ENCODE peak calls at places on chromosomes 6 and 20, in ten cellular contexts. One of them, this sample, is unnamed.

GRCh38 chr6:105179244-105180065 is at the start of gene POPDC3:
- DNase-seq in stimulated activated CD4-positive, alpha-beta T cell treated with anti-CD3 and anti-CD28 coated beads, Interleukin-15, amount 100 ng/mL, for 1 hour: no peak
- DNase-seq in neural crest cell: peak
- DNase-seq in GF-D8: no peak
- DNase-seq in H54: no peak
- DNase-seq in dorsolateral prefrontal cortex: no peak
- DNase-seq in activated naive CD4-positive, alpha-beta T cell treated with anti-CD3 and anti-CD28 coated beads, Interleukin-2, amount 10 ng/mL, durations not matched to agents 7 days and 5 days: no peak
- DNase-seq in T-helper 9 cell: no peak
- DNase-seq in A549: peak
- DNase-seq in COR-L47: peak
- DNase-seq in this sample: no peak

GRCh38 chr6:13765570-13765969 is 48.8 kb downstream of the MCUR1 start:
- DNase-seq in COR-L47: no peak
- DNase-seq in GF-D8: no peak
- DNase-seq in stimulated activated CD4-positive, alpha-beta T cell treated with anti-CD3 and anti-CD28 coated beads, Interleukin-15, amount 100 ng/mL, for 1 hour: no peak
- DNase-seq in dorsolateral prefrontal cortex: no peak
- DNase-seq in H54: no peak
- DNase-seq in neural crest cell: no peak
- DNase-seq in T-helper 9 cell: no peak
- DNase-seq in activated naive CD4-positive, alpha-beta T cell treated with anti-CD3 and anti-CD28 coated beads, Interleukin-2, amount 10 ng/mL, durations not matched to agents 7 days and 5 days: no peak
- DNase-seq in A549: no peak
- DNase-seq in this sample: no peak

GRCh38 chr20:18705906-18706305 is 107.7 kb upstream of the SCP2D1 start:
- DNase-seq in COR-L47: peak
- DNase-seq in dorsolateral prefrontal cortex: no peak
- DNase-seq in T-helper 9 cell: no peak
- DNase-seq in stimulated activated CD4-positive, alpha-beta T cell treated with anti-CD3 and anti-CD28 coated beads, Interleukin-15, amount 100 ng/mL, for 1 hour: no peak
- DNase-seq in activated naive CD4-positive, alpha-beta T cell treated with anti-CD3 and anti-CD28 coated beads, Interleukin-2, amount 10 ng/mL, durations not matched to agents 7 days and 5 days: no peak
- DNase-seq in GF-D8: no peak
- DNase-seq in neural crest cell: no peak
- DNase-seq in A549: no peak
- DNase-seq in H54: no peak
- DNase-seq in this sample: no peak

GRCh38 chr20:45343867-45344721 is 4.1 kb downstream of the SDC4 start:
- DNase-seq in dorsolateral prefrontal cortex: no peak
- DNase-seq in stimulated activated CD4-positive, alpha-beta T cell treated with anti-CD3 and anti-CD28 coated beads, Interleukin-15, amount 100 ng/mL, for 1 hour: no peak
- DNase-seq in COR-L47: no peak
- DNase-seq in neural crest cell: no peak
- DNase-seq in H54: peak
- DNase-seq in A549: no peak
- DNase-seq in activated naive CD4-positive, alpha-beta T cell treated with anti-CD3 and anti-CD28 coated beads, Interleukin-2, amount 10 ng/mL, durations not matched to agents 7 days and 5 days: no peak
- DNase-seq in GF-D8: no peak
- DNase-seq in T-helper 9 cell: no peak
- DNase-seq in this sample: no peak

GRCh38 chr20:4151991-4152695 is 136.8 kb upstream of the RNF24 start:
- DNase-seq in H54: no peak
- DNase-seq in A549: no peak
- DNase-seq in stimulated activated CD4-positive, alpha-beta T cell treated with anti-CD3 and anti-CD28 coated beads, Interleukin-15, amount 100 ng/mL, for 1 hour: no peak
- DNase-seq in GF-D8: no peak
- DNase-seq in dorsolateral prefrontal cortex: no peak
- DNase-seq in T-helper 9 cell: no peak
- DNase-seq in neural crest cell: no peak
- DNase-seq in COR-L47: no peak
- DNase-seq in activated naive CD4-positive, alpha-beta T cell treated with anti-CD3 and anti-CD28 coated beads, Interleukin-2, amount 10 ng/mL, durations not matched to agents 7 days and 5 days: no peak
- DNase-seq in this sample: no peak

GRCh38 chr6:119243037-119243436 is 106.5 kb downstream of the MAN1A1 start:
- DNase-seq in COR-L47: no peak
- DNase-seq in stimulated activated CD4-positive, alpha-beta T cell treated with anti-CD3 and anti-CD28 coated beads, Interleukin-15, amount 100 ng/mL, for 1 hour: no peak
- DNase-seq in T-helper 9 cell: no peak
- DNase-seq in dorsolateral prefrontal cortex: no peak
- DNase-seq in neural crest cell: no peak
- DNase-seq in GF-D8: no peak
- DNase-seq in A549: no peak
- DNase-seq in activated naive CD4-positive, alpha-beta T cell treated with anti-CD3 and anti-CD28 coated beads, Interleukin-2, amount 10 ng/mL, durations not matched to agents 7 days and 5 days: no peak
- DNase-seq in H54: no peak
- DNase-seq in this sample: no peak

GRCh38 chr20:53322651-53323050 is 271.0 kb downstream of the ZNF217 start:
- DNase-seq in GF-D8: no peak
- DNase-seq in dorsolateral prefrontal cortex: no peak
- DNase-seq in H54: no peak
- DNase-seq in stimulated activated CD4-positive, alpha-beta T cell treated with anti-CD3 and anti-CD28 coated beads, Interleukin-15, amount 100 ng/mL, for 1 hour: no peak
- DNase-seq in neural crest cell: no peak
- DNase-seq in T-helper 9 cell: no peak
- DNase-seq in COR-L47: no peak
- DNase-seq in activated naive CD4-positive, alpha-beta T cell treated with anti-CD3 and anti-CD28 coated beads, Interleukin-2, amount 10 ng/mL, durations not matched to agents 7 days and 5 days: peak
- DNase-seq in A549: no peak
- DNase-seq in this sample: peak

GRCh38 chr20:48632825-48633619 is 194.8 kb downstream of the PREX1 start:
- DNase-seq in A549: no peak
- DNase-seq in stimulated activated CD4-positive, alpha-beta T cell treated with anti-CD3 and anti-CD28 coated beads, Interleukin-15, amount 100 ng/mL, for 1 hour: no peak
- DNase-seq in dorsolateral prefrontal cortex: no peak
- DNase-seq in neural crest cell: no peak
- DNase-seq in COR-L47: no peak
- DNase-seq in activated naive CD4-positive, alpha-beta T cell treated with anti-CD3 and anti-CD28 coated beads, Interleukin-2, amount 10 ng/mL, durations not matched to agents 7 days and 5 days: no peak
- DNase-seq in GF-D8: no peak
- DNase-seq in H54: no peak
- DNase-seq in T-helper 9 cell: no peak
- DNase-seq in this sample: no peak

GRCh38 chr6:168100011-168100802 is 21.2 kb upstream of the FRMD1 start:
- DNase-seq in A549: no peak
- DNase-seq in dorsolateral prefrontal cortex: no peak
- DNase-seq in H54: no peak
- DNase-seq in T-helper 9 cell: no peak
- DNase-seq in COR-L47: no peak
- DNase-seq in activated naive CD4-positive, alpha-beta T cell treated with anti-CD3 and anti-CD28 coated beads, Interleukin-2, amount 10 ng/mL, durations not matched to agents 7 days and 5 days: no peak
- DNase-seq in GF-D8: no peak
- DNase-seq in neural crest cell: no peak
- DNase-seq in stimulated activated CD4-positive, alpha-beta T cell treated with anti-CD3 and anti-CD28 coated beads, Interleukin-15, amount 100 ng/mL, for 1 hour: no peak
- DNase-seq in this sample: no peak

GRCh38 chr6:53961679-53962370 is 149.4 kb upstream of the MLIP start:
- DNase-seq in stimulated activated CD4-positive, alpha-beta T cell treated with anti-CD3 and anti-CD28 coated beads, Interleukin-15, amount 100 ng/mL, for 1 hour: no peak
- DNase-seq in neural crest cell: no peak
- DNase-seq in dorsolateral prefrontal cortex: no peak
- DNase-seq in T-helper 9 cell: no peak
- DNase-seq in H54: no peak
- DNase-seq in COR-L47: no peak
- DNase-seq in GF-D8: no peak
- DNase-seq in A549: no peak
- DNase-seq in activated naive CD4-positive, alpha-beta T cell treated with anti-CD3 and anti-CD28 coated beads, Interleukin-2, amount 10 ng/mL, durations not matched to agents 7 days and 5 days: no peak
- DNase-seq in this sample: no peak

GRCh38 chr6:136508701-136509387 is 41.4 kb downstream of the MAP7 start:
- DNase-seq in activated naive CD4-positive, alpha-beta T cell treated with anti-CD3 and anti-CD28 coated beads, Interleukin-2, amount 10 ng/mL, durations not matched to agents 7 days and 5 days: no peak
- DNase-seq in H54: no peak
- DNase-seq in T-helper 9 cell: no peak
- DNase-seq in dorsolateral prefrontal cortex: no peak
- DNase-seq in GF-D8: no peak
- DNase-seq in neural crest cell: no peak
- DNase-seq in COR-L47: no peak
- DNase-seq in A549: no peak
- DNase-seq in stimulated activated CD4-positive, alpha-beta T cell treated with anti-CD3 and anti-CD28 coated beads, Interleukin-15, amount 100 ng/mL, for 1 hour: no peak
- DNase-seq in this sample: no peak

GRCh38 chr6:31968791-31969711 is 2.9 kb downstream of the DXO start:
- DNase-seq in activated naive CD4-positive, alpha-beta T cell treated with anti-CD3 and anti-CD28 coated beads, Interleukin-2, amount 10 ng/mL, durations not matched to agents 7 days and 5 days: no peak
- DNase-seq in COR-L47: no peak
- DNase-seq in GF-D8: no peak
- DNase-seq in A549: no peak
- DNase-seq in H54: no peak
- DNase-seq in dorsolateral prefrontal cortex: no peak
- DNase-seq in neural crest cell: no peak
- DNase-seq in stimulated activated CD4-positive, alpha-beta T cell treated with anti-CD3 and anti-CD28 coated beads, Interleukin-15, amount 100 ng/mL, for 1 hour: no peak
- DNase-seq in T-helper 9 cell: no peak
- DNase-seq in this sample: no peak

GRCh38 chr6:125781307-125781868 is 9.4 kb upstream of the NCOA7 start:
- DNase-seq in activated naive CD4-positive, alpha-beta T cell treated with anti-CD3 and anti-CD28 coated beads, Interleukin-2, amount 10 ng/mL, durations not matched to agents 7 days and 5 days: peak
- DNase-seq in stimulated activated CD4-positive, alpha-beta T cell treated with anti-CD3 and anti-CD28 coated beads, Interleukin-15, amount 100 ng/mL, for 1 hour: no peak
- DNase-seq in A549: no peak
- DNase-seq in COR-L47: peak
- DNase-seq in neural crest cell: no peak
- DNase-seq in T-helper 9 cell: peak
- DNase-seq in GF-D8: peak
- DNase-seq in H54: no peak
- DNase-seq in dorsolateral prefrontal cortex: peak
- DNase-seq in this sample: peak

GRCh38 chr20:41169184-41169690 is 31.9 kb downstream of the PLCG1 start:
- DNase-seq in H54: no peak
- DNase-seq in dorsolateral prefrontal cortex: no peak
- DNase-seq in COR-L47: no peak
- DNase-seq in T-helper 9 cell: no peak
- DNase-seq in neural crest cell: no peak
- DNase-seq in GF-D8: no peak
- DNase-seq in activated naive CD4-positive, alpha-beta T cell treated with anti-CD3 and anti-CD28 coated beads, Interleukin-2, amount 10 ng/mL, durations not matched to agents 7 days and 5 days: peak
- DNase-seq in A549: no peak
- DNase-seq in stimulated activated CD4-positive, alpha-beta T cell treated with anti-CD3 and anti-CD28 coated beads, Interleukin-15, amount 100 ng/mL, for 1 hour: no peak
- DNase-seq in this sample: no peak

GRCh38 chr6:73088138-73088813 is 137.0 kb downstream of the KHDC1L start:
- DNase-seq in H54: no peak
- DNase-seq in neural crest cell: no peak
- DNase-seq in T-helper 9 cell: no peak
- DNase-seq in activated naive CD4-positive, alpha-beta T cell treated with anti-CD3 and anti-CD28 coated beads, Interleukin-2, amount 10 ng/mL, durations not matched to agents 7 days and 5 days: no peak
- DNase-seq in dorsolateral prefrontal cortex: no peak
- DNase-seq in stimulated activated CD4-positive, alpha-beta T cell treated with anti-CD3 and anti-CD28 coated beads, Interleukin-15, amount 100 ng/mL, for 1 hour: no peak
- DNase-seq in COR-L47: no peak
- DNase-seq in GF-D8: no peak
- DNase-seq in A549: no peak
- DNase-seq in this sample: no peak

GRCh38 chr20:1313236-1313964 is 15.5 kb downstream of the SDCBP2 start:
- DNase-seq in activated naive CD4-positive, alpha-beta T cell treated with anti-CD3 and anti-CD28 coated beads, Interleukin-2, amount 10 ng/mL, durations not matched to agents 7 days and 5 days: peak
- DNase-seq in GF-D8: no peak
- DNase-seq in COR-L47: peak
- DNase-seq in A549: peak
- DNase-seq in dorsolateral prefrontal cortex: peak
- DNase-seq in H54: peak
- DNase-seq in T-helper 9 cell: peak
- DNase-seq in neural crest cell: peak
- DNase-seq in stimulated activated CD4-positive, alpha-beta T cell treated with anti-CD3 and anti-CD28 coated beads, Interleukin-15, amount 100 ng/mL, for 1 hour: peak
- DNase-seq in this sample: peak

GRCh38 chr6:64224819-64225218 is 589.2 kb downstream of the PHF3 start:
- DNase-seq in H54: no peak
- DNase-seq in T-helper 9 cell: no peak
- DNase-seq in activated naive CD4-positive, alpha-beta T cell treated with anti-CD3 and anti-CD28 coated beads, Interleukin-2, amount 10 ng/mL, durations not matched to agents 7 days and 5 days: no peak
- DNase-seq in COR-L47: no peak
- DNase-seq in GF-D8: no peak
- DNase-seq in dorsolateral prefrontal cortex: no peak
- DNase-seq in neural crest cell: no peak
- DNase-seq in stimulated activated CD4-positive, alpha-beta T cell treated with anti-CD3 and anti-CD28 coated beads, Interleukin-15, amount 100 ng/mL, for 1 hour: no peak
- DNase-seq in A549: no peak
- DNase-seq in this sample: no peak

GRCh38 chr6:93894521-93894920 is 475.2 kb upstream of the EPHA7 start:
- DNase-seq in stimulated activated CD4-positive, alpha-beta T cell treated with anti-CD3 and anti-CD28 coated beads, Interleukin-15, amount 100 ng/mL, for 1 hour: no peak
- DNase-seq in neural crest cell: no peak
- DNase-seq in H54: no peak
- DNase-seq in GF-D8: no peak
- DNase-seq in T-helper 9 cell: no peak
- DNase-seq in dorsolateral prefrontal cortex: no peak
- DNase-seq in activated naive CD4-positive, alpha-beta T cell treated with anti-CD3 and anti-CD28 coated beads, Interleukin-2, amount 10 ng/mL, durations not matched to agents 7 days and 5 days: no peak
- DNase-seq in A549: no peak
- DNase-seq in COR-L47: no peak
- DNase-seq in this sample: no peak

GRCh38 chr6:109872549-109872948 is 105.6 kb upstream of the GPR6 start:
- DNase-seq in dorsolateral prefrontal cortex: no peak
- DNase-seq in COR-L47: no peak
- DNase-seq in A549: no peak
- DNase-seq in H54: no peak
- DNase-seq in GF-D8: no peak
- DNase-seq in stimulated activated CD4-positive, alpha-beta T cell treated with anti-CD3 and anti-CD28 coated beads, Interleukin-15, amount 100 ng/mL, for 1 hour: no peak
- DNase-seq in neural crest cell: no peak
- DNase-seq in T-helper 9 cell: no peak
- DNase-seq in activated naive CD4-positive, alpha-beta T cell treated with anti-CD3 and anti-CD28 coated beads, Interleukin-2, amount 10 ng/mL, durations not matched to agents 7 days and 5 days: no peak
- DNase-seq in this sample: no peak

GRCh38 chr6:68071740-68072139 is 563.3 kb upstream of the ADGRB3 start:
- DNase-seq in dorsolateral prefrontal cortex: no peak
- DNase-seq in stimulated activated CD4-positive, alpha-beta T cell treated with anti-CD3 and anti-CD28 coated beads, Interleukin-15, amount 100 ng/mL, for 1 hour: no peak
- DNase-seq in T-helper 9 cell: no peak
- DNase-seq in neural crest cell: no peak
- DNase-seq in A549: no peak
- DNase-seq in GF-D8: no peak
- DNase-seq in activated naive CD4-positive, alpha-beta T cell treated with anti-CD3 and anti-CD28 coated beads, Interleukin-2, amount 10 ng/mL, durations not matched to agents 7 days and 5 days: no peak
- DNase-seq in COR-L47: no peak
- DNase-seq in H54: no peak
- DNase-seq in this sample: no peak

GRCh38 chr6:77470983-77471382 is 7.7 kb upstream of the HTR1B start:
- DNase-seq in H54: no peak
- DNase-seq in COR-L47: no peak
- DNase-seq in activated naive CD4-positive, alpha-beta T cell treated with anti-CD3 and anti-CD28 coated beads, Interleukin-2, amount 10 ng/mL, durations not matched to agents 7 days and 5 days: no peak
- DNase-seq in A549: no peak
- DNase-seq in dorsolateral prefrontal cortex: no peak
- DNase-seq in GF-D8: no peak
- DNase-seq in T-helper 9 cell: no peak
- DNase-seq in neural crest cell: no peak
- DNase-seq in stimulated activated CD4-positive, alpha-beta T cell treated with anti-CD3 and anti-CD28 coated beads, Interleukin-15, amount 100 ng/mL, for 1 hour: no peak
- DNase-seq in this sample: no peak

GRCh38 chr20:58014628-58015315 is 213.7 kb downstream of the ANKRD60 start:
- DNase-seq in H54: peak
- DNase-seq in stimulated activated CD4-positive, alpha-beta T cell treated with anti-CD3 and anti-CD28 coated beads, Interleukin-15, amount 100 ng/mL, for 1 hour: no peak
- DNase-seq in T-helper 9 cell: no peak
- DNase-seq in COR-L47: no peak
- DNase-seq in activated naive CD4-positive, alpha-beta T cell treated with anti-CD3 and anti-CD28 coated beads, Interleukin-2, amount 10 ng/mL, durations not matched to agents 7 days and 5 days: no peak
- DNase-seq in neural crest cell: no peak
- DNase-seq in dorsolateral prefrontal cortex: no peak
- DNase-seq in A549: peak
- DNase-seq in GF-D8: no peak
- DNase-seq in this sample: no peak

GRCh38 chr20:39875493-39876110 is 813.4 kb downstream of the MAFB start:
- DNase-seq in GF-D8: no peak
- DNase-seq in H54: no peak
- DNase-seq in A549: no peak
- DNase-seq in dorsolateral prefrontal cortex: no peak
- DNase-seq in T-helper 9 cell: no peak
- DNase-seq in activated naive CD4-positive, alpha-beta T cell treated with anti-CD3 and anti-CD28 coated beads, Interleukin-2, amount 10 ng/mL, durations not matched to agents 7 days and 5 days: no peak
- DNase-seq in stimulated activated CD4-positive, alpha-beta T cell treated with anti-CD3 and anti-CD28 coated beads, Interleukin-15, amount 100 ng/mL, for 1 hour: no peak
- DNase-seq in neural crest cell: no peak
- DNase-seq in COR-L47: no peak
- DNase-seq in this sample: no peak

GRCh38 chr20:45187693-45188092 is 13.0 kb downstream of the PI3 start:
- DNase-seq in T-helper 9 cell: no peak
- DNase-seq in H54: no peak
- DNase-seq in dorsolateral prefrontal cortex: no peak
- DNase-seq in COR-L47: no peak
- DNase-seq in neural crest cell: no peak
- DNase-seq in GF-D8: no peak
- DNase-seq in activated naive CD4-positive, alpha-beta T cell treated with anti-CD3 and anti-CD28 coated beads, Interleukin-2, amount 10 ng/mL, durations not matched to agents 7 days and 5 days: no peak
- DNase-seq in stimulated activated CD4-positive, alpha-beta T cell treated with anti-CD3 and anti-CD28 coated beads, Interleukin-15, amount 100 ng/mL, for 1 hour: no peak
- DNase-seq in A549: no peak
- DNase-seq in this sample: no peak

GRCh38 chr6:63097222-63097621 is 114.0 kb upstream of the FKBP1C start:
- DNase-seq in A549: no peak
- DNase-seq in neural crest cell: no peak
- DNase-seq in T-helper 9 cell: no peak
- DNase-seq in H54: no peak
- DNase-seq in activated naive CD4-positive, alpha-beta T cell treated with anti-CD3 and anti-CD28 coated beads, Interleukin-2, amount 10 ng/mL, durations not matched to agents 7 days and 5 days: no peak
- DNase-seq in stimulated activated CD4-positive, alpha-beta T cell treated with anti-CD3 and anti-CD28 coated beads, Interleukin-15, amount 100 ng/mL, for 1 hour: no peak
- DNase-seq in GF-D8: no peak
- DNase-seq in COR-L47: no peak
- DNase-seq in dorsolateral prefrontal cortex: no peak
- DNase-seq in this sample: no peak

GRCh38 chr6:81144346-81144745 is 608.1 kb downstream of the TENT5A start:
- DNase-seq in T-helper 9 cell: no peak
- DNase-seq in neural crest cell: no peak
- DNase-seq in A549: no peak
- DNase-seq in GF-D8: no peak
- DNase-seq in stimulated activated CD4-positive, alpha-beta T cell treated with anti-CD3 and anti-CD28 coated beads, Interleukin-15, amount 100 ng/mL, for 1 hour: no peak
- DNase-seq in COR-L47: no peak
- DNase-seq in dorsolateral prefrontal cortex: no peak
- DNase-seq in H54: no peak
- DNase-seq in activated naive CD4-positive, alpha-beta T cell treated with anti-CD3 and anti-CD28 coated beads, Interleukin-2, amount 10 ng/mL, durations not matched to agents 7 days and 5 days: no peak
- DNase-seq in this sample: no peak

GRCh38 chr6:15879372-15880261 is 216.8 kb upstream of the DTNBP1 start:
- DNase-seq in COR-L47: peak
- DNase-seq in stimulated activated CD4-positive, alpha-beta T cell treated with anti-CD3 and anti-CD28 coated beads, Interleukin-15, amount 100 ng/mL, for 1 hour: peak
- DNase-seq in T-helper 9 cell: peak
- DNase-seq in A549: no peak
- DNase-seq in neural crest cell: no peak
- DNase-seq in activated naive CD4-positive, alpha-beta T cell treated with anti-CD3 and anti-CD28 coated beads, Interleukin-2, amount 10 ng/mL, durations not matched to agents 7 days and 5 days: peak
- DNase-seq in dorsolateral prefrontal cortex: no peak
- DNase-seq in GF-D8: peak
- DNase-seq in H54: no peak
- DNase-seq in this sample: peak

GRCh38 chr20:43691928-43692524 is 25.1 kb downstream of the MYBL2 start:
- DNase-seq in GF-D8: no peak
- DNase-seq in neural crest cell: peak
- DNase-seq in activated naive CD4-positive, alpha-beta T cell treated with anti-CD3 and anti-CD28 coated beads, Interleukin-2, amount 10 ng/mL, durations not matched to agents 7 days and 5 days: peak
- DNase-seq in stimulated activated CD4-positive, alpha-beta T cell treated with anti-CD3 and anti-CD28 coated beads, Interleukin-15, amount 100 ng/mL, for 1 hour: peak
- DNase-seq in dorsolateral prefrontal cortex: no peak
- DNase-seq in H54: peak
- DNase-seq in A549: peak
- DNase-seq in T-helper 9 cell: peak
- DNase-seq in COR-L47: peak
- DNase-seq in this sample: peak

This sample was measured in CD8-positive, alpha-beta T cell.